ENCODE peak calls at places on chromosomes 1 and 21, in seven cellular contexts. S is breast epithelium, J is progenitor cell of endocrine pancreas, B is foreskin fibroblast, X is left lung, G is NB4, V is fibroblast of mammary gland. K is an unnamed sample.

GRCh38 chr1:48697066-48697707 is 79.5 kb downstream of the BEND5 start:
- DNase-seq in S (peak; percentile 50), J (peak; percentile 72), B (no peak), X (peak; percentile 84), G (peak; percentile 60), V (peak; percentile 41), K (peak; percentile 47)

GRCh38 chr1:202505356-202505755 is 156.9 kb downstream of the PPP1R12B start:
- DNase-seq in S (no peak), J (no peak), B (peak; percentile 40), X (no peak), G (no peak), V (peak; percentile 63), K (no peak)

GRCh38 chr1:108590436-108590835 is 30.5 kb downstream of the EEIG2 start:
- DNase-seq in S (no peak), J (no peak), B (peak; percentile 16), X (no peak), G (no peak), V (peak; percentile 53), K (no peak)

GRCh38 chr1:108000620-108001105 is 35.7 kb upstream of the VAV3 start:
- DNase-seq in S (peak; percentile 18), J (no peak), B (peak; percentile 75), X (no peak), G (no peak), V (peak; percentile 95), K (no peak)

GRCh38 chr1:10538608-10539355 is 64.0 kb downstream of the PEX14 start:
- DNase-seq in S (no peak), J (no peak), B (no peak), X (no peak), G (no peak), V (peak; percentile 14), K (no peak)

GRCh38 chr1:24828887-24829192 is 83.6 kb downstream of the CLIC4 start:
- DNase-seq in S (no peak), J (no peak), B (no peak), X (no peak), G (no peak), V (no peak), K (no peak)

GRCh38 chr1:11647333-11647732 is 6.9 kb downstream of the FBXO2 start:
- DNase-seq in S (no peak), J (no peak), B (no peak), X (no peak), G (no peak), V (no peak), K (no peak)

GRCh38 chr21:44566403-44566802 is 7.1 kb upstream of the KRTAP10-4 start:
- DNase-seq in S (no peak), J (no peak), B (no peak), X (no peak), G (peak; percentile 58), V (no peak), K (no peak)

GRCh38 chr1:246372502-246372901 is 134.6 kb downstream of the SMYD3 start:
- DNase-seq in S (no peak), J (no peak), B (no peak), X (no peak), G (no peak), V (no peak), K (no peak)

GRCh38 chr1:234858722-234859121 is 248.7 kb upstream of the IRF2BP2 start:
- DNase-seq in S (no peak), J (no peak), B (no peak), X (no peak), G (no peak), V (no peak), K (no peak)

GRCh38 chr1:203461717-203462116 is 13.9 kb upstream of the PRELP start:
- DNase-seq in S (no peak), J (no peak), B (no peak), X (no peak), G (no peak), V (no peak), K (no peak)

GRCh38 chr1:59016390-59016789 is 232.5 kb upstream of the JUN start:
- DNase-seq in S (no peak), J (no peak), B (no peak), X (no peak), G (no peak), V (no peak), K (peak; percentile 31)

GRCh38 chr21:28110074-28110473 is 882.6 kb downstream of the LTN1 start:
- DNase-seq in S (no peak), J (no peak), B (no peak), X (no peak), G (no peak), V (no peak), K (no peak)

GRCh38 chr1:89943846-89944781 is 50.8 kb upstream of the ZNF326 start:
- DNase-seq in S (no peak), J (no peak), B (no peak), X (no peak), G (no peak), V (no peak), K (no peak)

GRCh38 chr1:202084791-202085681 is 37.7 kb upstream of the GPR37L1 start:
- DNase-seq in S (peak; percentile 87), J (no peak), B (no peak), X (no peak), G (no peak), V (no peak), K (no peak)

GRCh38 chr1:241817956-241818612 is 29.9 kb upstream of the EXO1 start:
- DNase-seq in S (no peak), J (no peak), B (no peak), X (no peak), G (no peak), V (no peak), K (no peak)

GRCh38 chr1:91021686-91022517 is at the start of gene ZNF644:
- DNase-seq in S (peak; percentile 95), J (peak; percentile 83), B (peak; percentile 91), X (peak; percentile 96), G (peak; percentile 97), V (peak; percentile 93), K (peak; percentile 97)

GRCh38 chr1:93180723-93181613 is at the start of gene CCDC18:
- DNase-seq in S (no peak), J (no peak), B (no peak), X (no peak), G (peak; percentile 80), V (peak; percentile 46), K (peak; percentile 85)

GRCh38 chr1:93190432-93190831 is 9.9 kb downstream of the CCDC18 start:
- DNase-seq in S (no peak), J (no peak), B (no peak), X (no peak), G (no peak), V (no peak), K (no peak)

DNA sequence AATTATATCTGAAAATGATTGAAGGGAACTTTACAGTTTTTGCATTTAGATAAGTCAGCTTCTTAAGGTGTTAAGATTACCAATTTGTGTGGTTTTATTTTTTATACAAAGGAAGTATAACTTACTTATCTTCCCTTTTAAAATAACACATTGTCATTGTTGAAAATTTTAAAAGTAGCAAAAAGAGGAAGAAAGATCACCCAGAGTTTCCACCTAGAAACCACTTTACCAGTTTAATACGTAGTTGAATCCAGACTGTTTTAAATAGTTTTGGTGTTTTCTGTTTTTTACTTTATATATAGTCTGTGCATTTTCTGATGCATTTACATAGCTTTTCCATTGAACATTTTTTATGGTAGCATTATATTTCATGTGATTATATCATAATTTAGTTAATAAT is 6.1 kb downstream of the CCDC18 start:
- DNase-seq in S (no peak), J (no peak), B (no peak), X (no peak), G (peak; percentile 56), V (no peak), K (no peak)
- TF ChIP-seq CTCF in S (no peak), J (no peak), B (no peak), X (no peak), G (no peak), V (no peak), K (no peak)

DNA sequence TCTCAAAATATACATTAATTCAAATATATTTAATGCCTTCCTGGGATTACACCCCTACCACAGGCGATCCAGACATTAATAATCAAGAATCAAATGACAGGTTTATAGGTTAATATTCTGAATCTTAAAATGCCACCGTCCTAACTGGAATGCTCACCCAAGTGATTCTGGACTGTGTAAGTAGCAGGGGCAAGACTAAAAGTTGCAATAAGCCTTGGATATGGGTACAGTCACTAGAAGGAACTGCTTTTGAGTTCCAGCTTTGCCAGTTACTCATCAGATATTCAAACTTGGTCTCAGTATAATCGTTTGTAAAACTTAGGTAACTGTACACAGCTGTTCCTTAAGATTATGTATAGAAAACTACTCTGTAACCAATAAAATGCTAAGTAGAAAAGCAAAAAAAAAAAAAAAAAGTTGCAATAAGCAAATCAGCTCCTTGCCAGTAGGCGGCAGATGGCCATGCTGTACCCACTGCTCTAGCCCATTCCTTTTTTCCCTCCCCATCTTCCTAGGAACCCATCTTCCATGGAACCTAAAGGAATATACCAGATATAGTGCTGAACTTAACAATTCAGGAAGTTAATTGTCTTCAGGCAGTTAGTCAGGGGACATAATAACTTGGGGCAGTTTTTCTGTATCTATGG is 10.5 kb downstream of the RO60 start:
- DNase-seq in S (no peak), J (no peak), B (no peak), X (no peak), G (peak; percentile 50), V (peak; percentile 29), K (peak; percentile 28)
- TF ChIP-seq CTCF in S (no peak), J (peak; percentile 41), B (peak; percentile 19), X (no peak), G (peak; percentile 37), V (peak; percentile 50), K (peak; percentile 49)

DNA sequence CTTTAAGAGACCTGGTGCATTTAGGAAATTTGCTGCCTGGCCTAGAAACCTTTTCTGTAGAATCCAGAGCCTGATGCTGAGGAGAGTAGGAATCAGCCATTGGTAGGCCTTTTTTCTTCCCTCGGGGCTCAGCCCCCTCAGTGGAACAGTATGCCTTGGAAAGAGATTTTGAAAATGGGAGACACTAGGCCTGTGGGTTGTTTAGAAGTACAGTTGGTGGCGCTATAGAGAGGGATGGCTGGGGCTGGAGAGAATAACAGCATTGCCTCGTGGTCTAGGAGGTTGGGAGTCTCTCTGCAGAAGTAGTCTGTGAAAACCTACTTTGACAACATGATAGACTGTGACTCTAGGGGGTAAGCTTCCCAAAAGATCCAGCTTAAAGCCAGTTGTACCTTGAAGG is 8.2 kb downstream of the KIF2C start:
- DNase-seq in S (no peak), J (no peak), B (no peak), X (no peak), G (peak; percentile 35), V (no peak), K (no peak)
- TF ChIP-seq CTCF in S (no peak), J (no peak), B (no peak), X (no peak), G (peak; percentile 29), V (peak; percentile 13), K (peak; percentile 1)

DNA sequence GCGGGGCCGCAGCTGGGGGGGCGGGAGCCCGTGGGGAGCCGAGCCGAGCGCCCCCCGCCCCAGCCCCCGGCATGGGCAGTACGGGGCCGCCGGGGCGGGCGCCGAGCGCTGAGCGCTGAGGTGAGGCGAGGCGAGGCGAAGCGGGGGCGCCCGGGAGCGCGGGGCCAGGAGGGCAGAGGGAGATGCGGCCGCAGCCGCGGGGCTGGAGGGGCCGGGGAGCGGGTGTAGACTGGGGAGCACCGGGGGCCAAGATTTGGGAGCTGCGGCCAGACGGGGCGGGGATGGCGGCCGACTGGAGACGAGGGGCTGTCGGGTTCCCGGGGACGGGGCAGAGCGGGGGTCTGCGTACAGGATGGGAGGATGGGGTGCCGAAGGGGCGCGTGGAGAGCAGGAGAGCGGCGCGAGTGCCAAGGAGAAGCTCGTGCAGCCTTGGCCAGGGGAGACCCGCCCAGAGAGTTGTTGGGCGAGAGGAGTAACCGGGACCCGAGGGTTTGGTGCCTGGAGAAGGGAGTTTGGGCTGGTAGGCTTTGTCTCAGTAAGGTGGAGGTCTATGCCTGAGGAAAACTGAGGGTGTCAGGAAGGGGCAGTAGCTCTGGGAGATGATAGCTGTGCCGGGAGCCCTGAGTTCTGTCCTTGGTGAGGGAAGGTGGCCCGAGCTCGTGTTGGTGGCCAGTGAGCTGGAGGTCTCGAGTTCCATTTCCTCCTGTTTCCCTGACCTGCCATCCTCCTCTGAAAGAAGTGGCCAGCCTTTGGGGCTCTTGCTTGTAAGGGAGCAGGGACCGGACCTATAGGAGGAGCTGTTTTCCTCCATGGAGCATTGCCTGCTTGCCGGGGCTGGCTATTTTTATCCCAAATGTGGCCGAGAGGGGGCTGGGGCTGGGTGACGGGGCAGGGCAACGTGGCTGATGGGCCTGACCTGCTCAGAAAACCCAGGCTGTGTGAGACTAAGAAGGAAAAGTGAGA is 539 bp downstream of the ATP8B2 start:
- DNase-seq in S (no peak), J (peak; percentile 64), B (peak; percentile 87), X (peak; percentile 84), G (peak; percentile 63), V (peak; percentile 88), K (peak; percentile 43)
- TF ChIP-seq CTCF in S (peak; percentile 47), J (peak; percentile 66), B (peak; percentile 86), X (peak; percentile 46), G (peak; percentile 22), V (peak; percentile 64), K (no peak)

K was measured in GM12865.